ENCODE peak calls at places on chromosome X, in eight cellular contexts. S, Q, B, J, N, L, H and M are unnamed samples.

GRCh38 chrX:54819201-54819600 is 11.7 kb downstream of the MAGED2 start:
- DNase-seq in S (no peak), Q (no peak), B (no peak), J (no peak), N (no peak), L (no peak), H (no peak), M (no peak)

GRCh38 chrX:104618106-104618895 is 52.3 kb downstream of the IL1RAPL2 start:
- DNase-seq in S (no peak), Q (no peak), B (no peak), J (no peak), N (no peak), L (no peak), H (no peak), M (no peak)

GRCh38 chrX:30570505-30570904 is 7.1 kb downstream of the TASL start:
- DNase-seq in S (peak), Q (no peak), B (no peak), J (peak), N (no peak), L (peak), H (no peak), M (peak)

GRCh38 chrX:57366430-57366829 is 79.9 kb downstream of the FAAH2 start:
- DNase-seq in S (no peak), Q (no peak), B (no peak), J (no peak), N (no peak), L (no peak), H (no peak), M (no peak)

GRCh38 chrX:39941332-39941920 is 156.3 kb downstream of the BCOR start:
- DNase-seq in S (no peak), Q (no peak), B (no peak), J (no peak), N (no peak), L (no peak), H (no peak), M (no peak)

GRCh38 chrX:8851487-8851886 is 50.3 kb upstream of the FAM9A start:
- DNase-seq in S (no peak), Q (no peak), B (no peak), J (no peak), N (no peak), L (no peak), H (no peak), M (no peak)

GRCh38 chrX:123753656-123754350 is 21.0 kb upstream of the THOC2 start:
- DNase-seq in S (no peak), Q (no peak), B (no peak), J (peak), N (no peak), L (no peak), H (no peak), M (no peak)

GRCh38 chrX:110414679-110415439 is 56.2 kb downstream of the RTL9 start:
- DNase-seq in S (no peak), Q (no peak), B (no peak), J (peak), N (no peak), L (peak), H (no peak), M (peak)

GRCh38 chrX:149909324-149910177 is 19.8 kb upstream of the HSFX4 start:
- DNase-seq in S (no peak), Q (no peak), B (no peak), J (no peak), N (no peak), L (no peak), H (no peak), M (no peak)

GRCh38 chrX:155334486-155335316 is at the start of gene CLIC2:
- DNase-seq in S (peak), Q (no peak), B (peak), J (peak), N (no peak), L (peak), H (peak), M (peak)

GRCh38 chrX:22800806-22801205 is 199.0 kb upstream of the DDX53 start:
- DNase-seq in S (no peak), Q (no peak), B (no peak), J (no peak), N (no peak), L (peak), H (no peak), M (peak)

GRCh38 chrX:2445662-2446623 is 54.8 kb downstream of the DHRSX start:
- DNase-seq in S (no peak), Q (no peak), B (no peak), J (no peak), N (no peak), L (no peak), H (no peak), M (no peak)

GRCh38 chrX:3743821-3744439 is 30.5 kb upstream of the PRKX start:
- DNase-seq in S (no peak), Q (no peak), B (no peak), J (peak), N (peak), L (no peak), H (no peak), M (no peak)

GRCh38 chrX:154349979-154350378 is 24.5 kb downstream of the FLNA start:
- DNase-seq in S (no peak), Q (no peak), B (no peak), J (no peak), N (no peak), L (no peak), H (no peak), M (no peak)

GRCh38 chrX:69285881-69286545 is 120.8 kb upstream of the PJA1 start:
- DNase-seq in S (no peak), Q (peak), B (no peak), J (peak), N (peak), L (peak), H (no peak), M (no peak)

GRCh38 chrX:42567268-42567667 is 210.7 kb downstream of the PPP1R2C start:
- DNase-seq in S (no peak), Q (no peak), B (no peak), J (no peak), N (no peak), L (no peak), H (no peak), M (no peak)

GRCh38 chrX:36357855-36358254 is 438.3 kb downstream of the CFAP47 start:
- DNase-seq in S (no peak), Q (no peak), B (no peak), J (no peak), N (no peak), L (no peak), H (no peak), M (no peak)

GRCh38 chrX:44223150-44223549 is 120.3 kb downstream of the EFHC2 start:
- DNase-seq in S (no peak), Q (no peak), B (peak), J (no peak), N (no peak), L (peak), H (peak), M (peak)

GRCh38 chrX:154815274-154815818 is 10.1 kb upstream of the MPP1 start:
- DNase-seq in S (no peak), Q (no peak), B (no peak), J (no peak), N (no peak), L (no peak), H (no peak), M (no peak)

GRCh38 chrX:118345045-118345400 is 883 bp upstream of the WDR44 start:
- DNase-seq in S (no peak), Q (no peak), B (no peak), J (peak), N (no peak), L (no peak), H (no peak), M (no peak)

GRCh38 chrX:1386338-1387127 is 5.4 kb downstream of the SLC25A6 start:
- DNase-seq in S (no peak), Q (peak), B (no peak), J (no peak), N (no peak), L (no peak), H (no peak), M (no peak)

GRCh38 chrX:74421181-74422028 is at the start of gene SLC16A2:
- DNase-seq in S (peak), Q (peak), B (peak), J (peak), N (peak), L (peak), H (no peak), M (peak)

GRCh38 chrX:74613350-74614192 is 853 bp downstream of the RLIM start:
- DNase-seq in S (no peak), Q (no peak), B (no peak), J (peak), N (no peak), L (peak), H (no peak), M (peak)

GRCh38 chrX:140434347-140434746 is 70.5 kb downstream of the SOX3 start:
- DNase-seq in S (no peak), Q (no peak), B (no peak), J (no peak), N (no peak), L (no peak), H (no peak), M (no peak)

GRCh38 chrX:71282514-71283408 is 674 bp upstream of the NONO start:
- DNase-seq in S (no peak), Q (no peak), B (no peak), J (peak), N (no peak), L (peak), H (peak), M (no peak)

GRCh38 chrX:479273-479981 is 92.7 kb upstream of the PPP2R3B start:
- DNase-seq in S (no peak), Q (no peak), B (no peak), J (no peak), N (no peak), L (no peak), H (no peak), M (no peak)

GRCh38 chrX:6729581-6729980 is 194.7 kb upstream of the VCX3A start:
- DNase-seq in S (no peak), Q (no peak), B (no peak), J (no peak), N (no peak), L (no peak), H (no peak), M (no peak)

GRCh38 chrX:107935664-107936433 is 46.3 kb downstream of the TEX13B start:
- DNase-seq in S (no peak), Q (no peak), B (no peak), J (no peak), N (no peak), L (peak), H (no peak), M (no peak)

GRCh38 chrX:147079974-147080373 is 265.4 kb upstream of the CXorf51A start:
- DNase-seq in S (no peak), Q (no peak), B (no peak), J (no peak), N (no peak), L (no peak), H (no peak), M (no peak)

GRCh38 chrX:52933213-52933612 is 25.1 kb downstream of the FAM156A start:
- DNase-seq in S (no peak), Q (no peak), B (no peak), J (no peak), N (no peak), L (no peak), H (no peak), M (no peak)

GRCh38 chrX:68133181-68133580 is 300.1 kb downstream of the OPHN1 start:
- DNase-seq in S (no peak), Q (no peak), B (no peak), J (no peak), N (no peak), L (no peak), H (no peak), M (peak)
- H3K4me3 ChIP-seq in S (no peak), Q (no peak), B (no peak), J (no peak), N (no peak), L (no peak), H (no peak), M (no peak)

GRCh38 chrX:48852857-48853256 is 17.4 kb upstream of the PCSK1N start:
- DNase-seq in S (no peak), Q (no peak), B (no peak), J (no peak), N (no peak), L (no peak), H (no peak), M (no peak)

DNA sequence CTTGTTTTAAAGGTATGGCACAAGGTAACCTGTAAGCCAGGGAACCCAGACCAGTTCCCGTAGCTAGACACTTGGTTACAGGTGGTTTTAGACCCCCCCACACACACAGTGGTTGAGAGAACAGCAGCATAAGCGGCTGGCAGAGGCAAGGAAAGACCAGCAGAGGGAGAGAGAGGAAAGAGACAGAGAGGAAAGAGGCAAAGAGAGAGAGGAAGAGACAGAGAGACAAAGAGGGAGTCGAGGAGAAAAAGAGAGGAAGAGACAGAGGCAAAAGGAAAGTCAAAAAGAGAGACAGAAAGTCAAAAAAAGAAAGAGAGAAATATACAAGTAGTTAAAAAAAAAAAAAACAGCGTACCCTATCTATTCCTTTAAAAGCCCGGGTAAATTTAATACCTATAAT is 19.5 kb upstream of the PCSK1N start:
- DNase-seq in S (no peak), Q (no peak), B (no peak), J (no peak), N (no peak), L (no peak), H (no peak), M (peak)
- TF ChIP-seq CTCF in S (peak), Q (no peak), B (peak), J (no peak), N (no peak), L (peak), H (no peak), M (peak)

DNA sequence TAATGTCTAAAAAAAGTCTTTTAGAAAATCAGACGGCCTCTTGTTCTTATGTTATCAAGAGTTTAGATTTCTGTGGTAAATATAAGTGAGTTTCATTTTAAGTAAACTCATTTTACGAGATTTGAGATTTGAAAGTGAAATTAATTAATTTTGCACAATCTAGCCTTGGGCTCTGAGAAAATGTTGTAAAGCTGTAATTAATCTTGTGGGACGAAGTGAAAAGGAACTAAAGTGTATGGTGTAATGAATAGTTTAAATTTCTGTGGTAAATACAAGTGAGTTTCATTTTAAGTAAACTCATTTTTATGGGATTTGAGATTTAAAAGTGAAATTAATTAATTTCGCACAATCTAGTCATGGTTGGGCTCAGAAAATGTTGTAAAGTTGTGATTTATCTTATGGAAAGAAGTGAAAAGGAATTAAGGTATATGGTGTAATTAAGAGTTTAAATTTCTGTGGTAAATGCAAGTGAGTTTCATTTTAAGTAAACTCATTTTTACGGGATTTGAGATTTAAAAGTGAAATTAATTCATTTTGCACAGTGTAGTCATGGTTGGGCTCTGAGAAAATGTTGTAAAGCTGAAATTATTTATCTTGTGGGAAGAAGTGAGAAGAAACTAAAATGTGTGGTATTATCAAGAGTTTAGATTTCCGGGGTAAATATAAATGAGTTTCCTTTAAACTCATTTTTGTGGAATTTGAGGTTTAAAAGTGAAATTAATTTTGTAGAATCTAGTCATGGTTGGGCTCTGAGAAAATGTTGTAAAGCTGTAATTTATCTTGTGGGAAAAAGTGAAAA is 1.6 kb downstream of the SCML1 start:
- DNase-seq in S (no peak), Q (no peak), B (no peak), J (peak), N (no peak), L (no peak), H (no peak), M (peak)
- H3K4me3 ChIP-seq in S (peak), Q (peak), B (peak), J (no peak), N (peak), L (peak), H (peak), M (peak)

GRCh38 chrX:114962209-114962608 is 55.2 kb downstream of the IL13RA2 start:
- DNase-seq in S (no peak), Q (no peak), B (no peak), J (no peak), N (no peak), L (no peak), H (no peak), M (no peak)

GRCh38 chrX:114964374-114964773 is 53.0 kb downstream of the IL13RA2 start:
- DNase-seq in S (no peak), Q (no peak), B (no peak), J (no peak), N (no peak), L (no peak), H (no peak), M (no peak)

DNA sequence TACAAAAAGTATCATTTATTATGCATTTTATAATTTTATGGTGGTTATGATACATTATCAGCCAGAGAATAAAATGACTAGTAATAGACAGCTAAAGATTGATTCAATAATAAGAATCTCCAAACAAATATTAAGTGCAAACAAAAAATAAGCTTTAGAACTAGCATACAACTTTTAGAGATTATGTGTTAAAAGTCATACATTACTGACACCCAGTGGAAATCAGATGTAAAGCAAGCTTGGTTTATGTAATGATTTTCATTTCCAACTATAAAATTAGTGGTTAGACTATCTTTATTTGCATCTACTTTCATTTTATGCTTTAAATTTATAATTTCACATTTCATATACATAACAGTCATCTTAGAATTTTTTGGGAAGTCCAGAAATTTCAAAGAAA is 57.7 kb downstream of the IL13RA2 start:
- DNase-seq in S (no peak), Q (no peak), B (peak), J (no peak), N (no peak), L (peak), H (peak), M (peak)
- TF ChIP-seq CTCF in S (peak), Q (peak), B (peak), J (no peak), N (no peak), L (peak), H (no peak), M (peak)

DNA sequence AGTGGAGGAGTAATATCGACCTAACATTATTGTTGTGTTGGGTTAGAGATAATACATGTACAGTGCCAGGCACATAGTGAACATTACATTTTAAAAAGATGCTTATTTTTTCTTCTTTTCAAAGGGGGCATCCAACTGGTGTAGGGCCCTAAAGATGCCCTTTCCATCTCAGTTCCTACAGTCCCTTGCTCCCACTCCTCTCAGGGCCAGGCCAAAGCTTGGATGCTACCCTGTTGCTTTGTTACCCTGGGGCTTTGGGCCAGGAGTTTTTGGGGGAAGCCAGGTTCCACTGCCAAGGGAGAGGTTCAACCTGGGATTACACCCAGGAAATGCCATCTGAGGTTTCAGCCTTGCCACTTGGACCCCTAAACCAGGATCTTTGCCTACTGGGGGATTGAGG is 918 bp downstream of the IGSF1 start:
- DNase-seq in S (no peak), Q (no peak), B (no peak), J (no peak), N (no peak), L (no peak), H (no peak), M (no peak)
- H3K4me3 ChIP-seq in S (no peak), Q (no peak), B (no peak), J (no peak), N (no peak), L (no peak), H (no peak), M (no peak)

GRCh38 chrX:133650262-133650661 is 235.0 kb upstream of the GPC4 start:
- DNase-seq in S (no peak), Q (no peak), B (no peak), J (no peak), N (no peak), L (no peak), H (no peak), M (no peak)

GRCh38 chrX:133654801-133655200 is 239.5 kb upstream of the GPC4 start:
- DNase-seq in S (no peak), Q (no peak), B (no peak), J (no peak), N (no peak), L (peak), H (no peak), M (peak)

GRCh38 chrX:133653363-133653762 is 238.1 kb upstream of the GPC4 start:
- DNase-seq in S (no peak), Q (no peak), B (no peak), J (no peak), N (no peak), L (peak), H (no peak), M (no peak)

GRCh38 chrX:133649659-133650058 is 234.4 kb upstream of the GPC4 start:
- DNase-seq in S (no peak), Q (no peak), B (no peak), J (no peak), N (no peak), L (no peak), H (no peak), M (no peak)

DNA sequence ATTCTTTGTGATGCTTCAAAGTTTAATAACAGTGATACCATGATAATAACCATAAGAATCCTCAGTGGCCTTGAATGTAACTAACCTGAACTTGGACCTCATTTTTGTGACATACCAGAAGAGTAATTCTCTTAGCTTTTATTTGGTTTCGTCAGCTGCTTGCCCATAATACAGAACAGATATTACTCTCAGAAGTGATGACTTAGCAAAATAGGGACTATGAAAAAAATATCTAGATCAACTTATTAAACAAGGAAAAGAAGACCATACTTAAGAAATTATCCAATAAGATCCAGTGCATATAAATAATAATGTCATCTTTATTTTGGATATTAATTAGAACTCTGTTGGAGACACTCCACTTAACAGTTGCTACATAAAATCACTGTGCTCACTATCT is 236.9 kb upstream of the GPC4 start:
- DNase-seq in S (no peak), Q (no peak), B (no peak), J (no peak), N (no peak), L (no peak), H (no peak), M (no peak)
- TF ChIP-seq CTCF in S (no peak), Q (no peak), B (no peak), J (no peak), N (no peak), L (no peak), H (no peak), M (no peak)

GRCh38 chrX:137052641-137053235 is 18.9 kb upstream of the GPR101 start:
- DNase-seq in S (no peak), Q (no peak), B (no peak), J (no peak), N (no peak), L (no peak), H (no peak), M (no peak)
- H3K4me3 ChIP-seq in S (peak), Q (peak), B (peak), J (peak), N (peak), L (peak), H (peak), M (peak)

GRCh38 chrX:47497274-47497673 is 14.3 kb upstream of the ZNF41 start:
- DNase-seq in S (no peak), Q (no peak), B (no peak), J (no peak), N (no peak), L (peak), H (no peak), M (peak)
- TF ChIP-seq CTCF in S (peak), Q (peak), B (peak), J (peak), N (no peak), L (peak), H (peak), M (peak)

GRCh38 chrX:102154900-102155805 is 624 bp downstream of the BEX5 start:
- DNase-seq in S (no peak), Q (no peak), B (no peak), J (peak), N (no peak), L (no peak), H (no peak), M (no peak)
- H3K4me3 ChIP-seq in S (peak), Q (peak), B (peak), J (peak), N (peak), L (no peak), H (no peak), M (peak)

GRCh38 chrX:7828594-7828993 is 14.4 kb upstream of the VCX start:
- DNase-seq in S (no peak), Q (no peak), B (no peak), J (peak), N (no peak), L (peak), H (no peak), M (no peak)
- TF ChIP-seq CTCF in S (no peak), Q (no peak), B (peak), J (peak), N (no peak), L (peak), H (no peak), M (no peak)